ENCODE peak calls at places on chromosomes 12 and 14, in seven cellular contexts. U is left ventricle myocardium inferior, L is stomach, X is cardiac muscle cell, H is lower lobe of right lung, W is gastrocnemius medialis, F is esophagus squamous epithelium. E is an unnamed sample. For H3K4me1, the result is how much of the 10 kb centered on the place peaks cover.

GRCh38 chr12:13193403-13194100 is 3.0 kb upstream of the EMP1 start:
- DNase-seq in U (no peak), L (no peak), X (no peak), H (no peak), W (no peak), F (no peak), E (no peak)

GRCh38 chr12:102294568-102294967 is 96.9 kb upstream of the PMCH start:
- DNase-seq in U (no peak), L (no peak), X (no peak), H (no peak), W (no peak), F (no peak), E (no peak)

GRCh38 chr14:105393151-105393550 is 5.2 kb upstream of the TEX22 start:
- DNase-seq in U (peak), L (no peak), X (no peak), H (no peak), W (no peak), F (no peak), E (no peak)

GRCh38 chr14:63614964-63615363 is 26.7 kb downstream of the WDR89 start:
- DNase-seq in U (no peak), L (no peak), X (peak), H (no peak), W (no peak), F (no peak), E (no peak)

GRCh38 chr12:26032719-26033241 is 74.3 kb downstream of the RASSF8 start:
- DNase-seq in U (no peak), L (no peak), X (peak), H (no peak), W (no peak), F (no peak), E (no peak)

GRCh38 chr12:68158427-68158826 is 1.1 kb downstream of the IFNG start:
- DNase-seq in U (no peak), L (no peak), X (peak), H (no peak), W (no peak), F (no peak), E (no peak)

GRCh38 chr12:121072147-121072546 is 33.1 kb upstream of the OASL start:
- DNase-seq in U (no peak), L (no peak), X (no peak), H (no peak), W (no peak), F (no peak), E (peak)

GRCh38 chr12:45433441-45433868 is 217.6 kb downstream of the ANO6 start:
- DNase-seq in U (no peak), L (no peak), X (no peak), H (no peak), W (no peak), F (no peak), E (no peak)

GRCh38 chr14:52272375-52272774 is 4.9 kb downstream of the PTGDR start:
- DNase-seq in U (no peak), L (no peak), X (peak), H (no peak), W (no peak), F (no peak), E (no peak)

GRCh38 chr12:90839340-90839739 is 115.6 kb downstream of the CCER1 start:
- DNase-seq in U (no peak), L (no peak), X (peak), H (no peak), W (no peak), F (no peak), E (no peak)

GRCh38 chr14:60722836-60723217 is 1.3 kb downstream of the SIX4 start:
- DNase-seq in U (no peak), L (no peak), X (peak), H (no peak), W (peak), F (no peak), E (no peak)

GRCh38 chr12:79673334-79673733 is 17.4 kb downstream of the PAWR start:
- DNase-seq in U (no peak), L (no peak), X (no peak), H (no peak), W (no peak), F (no peak), E (no peak)

GRCh38 chr14:99118946-99119345 is 153.1 kb downstream of the BCL11B start:
- DNase-seq in U (no peak), L (peak), X (no peak), H (no peak), W (no peak), F (no peak), E (peak)

GRCh38 chr14:32087173-32087861 is 10.2 kb downstream of the ARHGAP5 start:
- DNase-seq in U (no peak), L (no peak), X (peak), H (no peak), W (no peak), F (no peak), E (no peak)

GRCh38 chr14:101927859-101928258 is 36.5 kb upstream of the DYNC1H1 start:
- DNase-seq in U (peak), L (peak), X (peak), H (peak), W (peak), F (no peak), E (peak)

GRCh38 chr14:32342151-32342853 is 13.2 kb downstream of the AKAP6 start:
- DNase-seq in U (no peak), L (no peak), X (no peak), H (no peak), W (no peak), F (no peak), E (no peak)

GRCh38 chr12:108810636-108811035 is 46.7 kb downstream of the SSH1 start:
- DNase-seq in U (no peak), L (no peak), X (no peak), H (no peak), W (no peak), F (no peak), E (no peak)

GRCh38 chr14:32635103-32635719 is 303.5 kb upstream of the NPAS3 start:
- DNase-seq in U (no peak), L (no peak), X (peak), H (no peak), W (no peak), F (no peak), E (no peak)

GRCh38 chr14:22221508-22221907 is 367.5 kb downstream of the DAD1 start:
- DNase-seq in U (no peak), L (no peak), X (peak), H (no peak), W (no peak), F (no peak), E (no peak)

GRCh38 chr12:46676797-46677520 is 148.8 kb downstream of the SLC38A4 start:
- DNase-seq in U (no peak), L (no peak), X (no peak), H (no peak), W (no peak), F (no peak), E (no peak)

GRCh38 chr12:41966916-41967315 is 177.8 kb downstream of the GXYLT1 start:
- DNase-seq in U (no peak), L (no peak), X (no peak), H (no peak), W (no peak), F (no peak), E (no peak)

GRCh38 chr12:2099595-2099994 is 46.8 kb downstream of the CACNA1C start:
- DNase-seq in U (no peak), L (no peak), X (no peak), H (no peak), W (no peak), F (no peak), E (no peak)

GRCh38 chr12:132218915-132219314 is 74.7 kb downstream of the NOC4L start:
- DNase-seq in U (no peak), L (no peak), X (no peak), H (no peak), W (no peak), F (no peak), E (no peak)
- TF ChIP-seq CTCF in U (peak), L (peak), X (peak), H (peak), W (no peak), F (no peak), E (no peak)

GRCh38 chr12:52183971-52184370 is 7.8 kb downstream of the KRT80 start:
- DNase-seq in U (no peak), L (no peak), X (no peak), H (no peak), W (no peak), F (no peak), E (no peak)
- H3K4me1 ChIP-seq in U (half or more), L (under half), X (under half), H (under half), W (under half), F (under half), E (under half)

GRCh38 chr14:91649930-91650329 is 82.0 kb downstream of the CATSPERB start:
- DNase-seq in U (no peak), L (no peak), X (peak), H (no peak), W (no peak), F (no peak), E (no peak)
- TF ChIP-seq CTCF in U (peak), L (peak), X (peak), H (peak), W (no peak), F (peak), E (peak)

GRCh38 chr14:71554959-71555612 is 377.1 kb upstream of the RGS6 start:
- DNase-seq in U (no peak), L (no peak), X (no peak), H (no peak), W (no peak), F (no peak), E (no peak)
- H3K4me1 ChIP-seq in U (under half), L (under half), X (under half), H (under half), W (under half), F (under half), E (under half)

DNA sequence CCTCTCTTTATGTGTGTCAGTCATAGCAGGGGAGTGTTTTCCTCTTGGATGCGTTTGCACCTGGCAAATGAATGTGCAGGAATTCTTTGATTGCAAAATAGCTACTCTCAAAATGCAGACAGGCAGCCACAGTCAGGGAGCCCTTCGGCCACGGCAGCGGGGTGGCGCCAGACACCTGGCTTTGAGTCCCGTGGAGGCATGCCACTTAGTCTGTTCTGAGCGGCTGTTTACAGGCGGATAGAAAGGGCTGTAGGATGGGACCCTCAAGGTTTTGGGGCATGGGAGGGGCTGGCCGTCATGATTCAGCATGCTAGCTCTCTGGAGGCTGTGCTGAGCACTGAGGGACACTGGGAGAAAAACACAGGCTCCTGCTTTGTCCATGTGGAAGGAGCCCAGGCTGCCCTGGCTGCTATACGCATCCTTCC is 117.1 kb downstream of the SLC25A47 start:
- DNase-seq in U (peak), L (peak), X (peak), H (peak), W (peak), F (no peak), E (peak)
- TF ChIP-seq CTCF in U (peak), L (peak), X (peak), H (peak), W (peak), F (no peak), E (peak)

GRCh38 chr12:124301084-124301654 is 6.3 kb downstream of the RFLNA start:
- DNase-seq in U (no peak), L (no peak), X (no peak), H (no peak), W (no peak), F (no peak), E (no peak)
- H3K4me1 ChIP-seq in U (under half), L (under half), X (under half), H (under half), W (under half), F (under half), E (under half)

GRCh38 chr12:75779891-75780501 is 251.6 kb downstream of the PHLDA1 start:
- DNase-seq in U (no peak), L (no peak), X (peak), H (no peak), W (no peak), F (no peak), E (no peak)

GRCh38 chr12:75771023-75771422 is 259.6 kb upstream of the KRR1 start:
- DNase-seq in U (no peak), L (no peak), X (no peak), H (no peak), W (no peak), F (no peak), E (no peak)

DNA sequence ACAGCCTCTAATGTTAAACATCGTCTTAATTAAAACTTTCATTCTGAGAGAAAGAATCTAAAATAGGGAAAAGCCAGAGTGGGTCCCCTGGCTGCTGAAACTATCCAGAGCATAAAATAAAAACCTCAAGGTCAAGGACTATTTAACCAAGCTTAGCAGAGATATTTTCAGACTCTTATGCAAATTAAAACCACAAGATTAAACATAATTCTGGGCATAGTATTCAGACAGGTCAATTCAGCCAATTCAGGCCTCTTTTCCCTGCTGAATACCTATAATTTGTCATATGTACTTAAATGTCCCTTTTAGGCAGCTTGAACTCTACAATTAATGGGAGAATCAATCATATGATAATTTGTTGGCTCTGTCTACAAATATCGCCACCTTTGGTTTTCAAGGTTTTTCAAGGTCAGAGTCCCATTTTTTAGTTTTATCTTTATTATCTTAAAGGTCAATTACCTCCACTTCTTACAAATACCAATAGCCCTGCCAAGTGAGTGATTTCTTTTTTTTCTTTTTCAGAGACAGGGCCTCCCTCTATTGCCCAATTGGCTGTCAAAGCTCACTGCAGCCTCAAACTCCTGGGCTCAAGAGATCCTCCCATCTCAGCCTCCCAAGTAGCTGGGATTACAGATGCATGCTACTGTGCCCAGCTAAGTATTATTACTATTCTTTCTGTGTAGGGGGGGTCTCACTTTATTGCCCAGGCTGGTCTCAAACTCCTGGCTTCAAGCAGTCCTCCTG is 257.1 kb downstream of the PHLDA1 start:
- DNase-seq in U (no peak), L (no peak), X (no peak), H (no peak), W (no peak), F (no peak), E (no peak)
- TF ChIP-seq CTCF in U (no peak), L (no peak), X (no peak), H (no peak), W (no peak), F (no peak), E (no peak)

DNA sequence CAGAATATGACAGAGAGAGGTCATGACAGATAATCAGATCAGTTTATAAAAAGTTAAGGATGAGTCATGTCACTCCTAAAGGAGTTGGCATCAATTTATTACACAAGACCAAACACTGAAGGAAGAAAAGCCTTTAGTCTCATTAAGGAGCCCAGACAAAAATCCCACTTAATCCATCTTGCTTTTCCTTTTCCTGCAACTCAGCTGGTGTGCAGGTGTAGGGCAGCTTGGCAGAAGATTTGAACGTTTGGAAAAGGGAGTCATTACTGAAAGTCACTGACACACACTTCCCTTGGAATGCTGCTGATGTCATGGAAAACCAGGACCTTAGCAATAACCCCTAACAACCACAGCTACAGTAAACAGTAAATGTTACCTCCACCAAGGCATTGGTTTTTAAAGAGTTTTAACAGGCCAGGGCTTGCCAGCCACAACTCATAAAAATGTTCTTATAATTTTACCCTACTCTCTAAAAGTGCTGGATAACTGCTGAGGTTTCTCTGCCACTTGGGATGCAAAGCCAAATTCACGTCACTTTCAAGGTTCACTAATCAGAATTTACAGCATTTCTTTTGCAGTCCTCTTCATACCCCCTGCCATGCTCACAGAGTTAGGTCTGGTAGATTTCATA is 320.6 kb downstream of the RAD51B start:
- DNase-seq in U (no peak), L (peak), X (peak), H (no peak), W (peak), F (no peak), E (peak)
- H3K4me1 ChIP-seq in U (half or more), L (half or more), X (under half), H (under half), W (under half), F (under half), E (half or more)

DNA sequence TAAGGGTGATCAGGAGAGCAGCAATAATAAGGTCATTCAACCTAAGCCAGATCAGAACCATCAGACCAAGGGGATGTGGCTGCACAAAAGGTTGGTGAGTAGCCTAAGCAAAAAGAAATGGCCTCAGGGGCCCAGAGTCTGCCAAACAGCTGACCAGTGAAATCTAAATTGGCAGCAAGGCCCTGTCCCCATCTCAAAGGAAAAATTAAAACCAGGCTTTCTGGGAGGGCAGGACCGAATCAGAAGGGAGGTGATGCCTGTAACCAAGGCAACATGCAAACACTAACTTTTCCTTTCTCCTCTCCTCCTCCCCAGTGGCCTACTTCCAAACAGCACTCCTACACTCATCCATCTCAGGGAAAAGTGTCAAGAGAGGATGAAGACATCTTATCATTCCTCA is 256.4 kb downstream of the NUAK1 start:
- DNase-seq in U (peak), L (no peak), X (peak), H (no peak), W (peak), F (no peak), E (peak)
- TF ChIP-seq CTCF in U (no peak), L (no peak), X (no peak), H (no peak), W (no peak), F (no peak), E (no peak)